ENCODE peak calls at places on chromosomes 7 and 10, in ten cellular contexts. One of them, this sample, is unnamed.

GRCh38 chr10:6239213-6239991 is 36.7 kb downstream of the PFKFB3 start:
- DNase-seq in AG09309: peak
- DNase-seq in A549: peak
- DNase-seq in keratinocyte: peak
- DNase-seq in tibial artery: no peak
- DNase-seq in astrocyte of the spinal cord: peak
- DNase-seq in esophagus squamous epithelium: no peak
- DNase-seq in SK-N-SH: peak
- DNase-seq in prostate gland: no peak
- DNase-seq in pancreas: no peak
- DNase-seq in this sample: no peak

GRCh38 chr7:94434031-94434430 is 39.3 kb downstream of the COL1A2 start:
- DNase-seq in AG09309: no peak
- DNase-seq in A549: no peak
- DNase-seq in keratinocyte: no peak
- DNase-seq in tibial artery: no peak
- DNase-seq in astrocyte of the spinal cord: peak
- DNase-seq in esophagus squamous epithelium: no peak
- DNase-seq in SK-N-SH: no peak
- DNase-seq in prostate gland: no peak
- DNase-seq in pancreas: no peak
- DNase-seq in this sample: no peak

GRCh38 chr7:38306914-38307313 is 33.5 kb upstream of the TARP start:
- DNase-seq in AG09309: no peak
- DNase-seq in A549: no peak
- DNase-seq in keratinocyte: no peak
- DNase-seq in tibial artery: no peak
- DNase-seq in astrocyte of the spinal cord: no peak
- DNase-seq in esophagus squamous epithelium: no peak
- DNase-seq in SK-N-SH: no peak
- DNase-seq in prostate gland: no peak
- DNase-seq in pancreas: no peak
- DNase-seq in this sample: no peak

GRCh38 chr7:55622241-55622835 is 50.0 kb upstream of the VOPP1 start:
- DNase-seq in AG09309: no peak
- DNase-seq in A549: no peak
- DNase-seq in keratinocyte: no peak
- DNase-seq in tibial artery: no peak
- DNase-seq in astrocyte of the spinal cord: no peak
- DNase-seq in esophagus squamous epithelium: no peak
- DNase-seq in SK-N-SH: no peak
- DNase-seq in prostate gland: no peak
- DNase-seq in pancreas: no peak
- DNase-seq in this sample: no peak

GRCh38 chr10:123402656-123403055 is 248.5 kb downstream of the BUB3 start:
- DNase-seq in AG09309: no peak
- DNase-seq in A549: no peak
- DNase-seq in keratinocyte: no peak
- DNase-seq in tibial artery: no peak
- DNase-seq in astrocyte of the spinal cord: no peak
- DNase-seq in esophagus squamous epithelium: no peak
- DNase-seq in SK-N-SH: no peak
- DNase-seq in prostate gland: no peak
- DNase-seq in pancreas: no peak
- DNase-seq in this sample: no peak

GRCh38 chr7:135670179-135670578 is 7.9 kb downstream of the STMP1 start:
- DNase-seq in AG09309: no peak
- DNase-seq in A549: no peak
- DNase-seq in keratinocyte: no peak
- DNase-seq in tibial artery: no peak
- DNase-seq in astrocyte of the spinal cord: peak
- DNase-seq in esophagus squamous epithelium: no peak
- DNase-seq in SK-N-SH: no peak
- DNase-seq in prostate gland: no peak
- DNase-seq in pancreas: no peak
- DNase-seq in this sample: no peak

GRCh38 chr10:114755537-114755936 is 66.0 kb upstream of the FHIP2A start:
- DNase-seq in AG09309: no peak
- DNase-seq in A549: no peak
- DNase-seq in keratinocyte: no peak
- DNase-seq in tibial artery: no peak
- DNase-seq in astrocyte of the spinal cord: no peak
- DNase-seq in esophagus squamous epithelium: no peak
- DNase-seq in SK-N-SH: no peak
- DNase-seq in prostate gland: no peak
- DNase-seq in pancreas: no peak
- DNase-seq in this sample: no peak

GRCh38 chr10:72932259-72933015 is 22.2 kb downstream of the PLA2G12B start:
- DNase-seq in AG09309: no peak
- DNase-seq in A549: no peak
- DNase-seq in keratinocyte: no peak
- DNase-seq in tibial artery: no peak
- DNase-seq in astrocyte of the spinal cord: no peak
- DNase-seq in esophagus squamous epithelium: no peak
- DNase-seq in SK-N-SH: no peak
- DNase-seq in prostate gland: no peak
- DNase-seq in pancreas: no peak
- DNase-seq in this sample: no peak

GRCh38 chr7:149293338-149293737 is 31.3 kb downstream of the ZNF783 start:
- DNase-seq in AG09309: no peak
- DNase-seq in A549: no peak
- DNase-seq in keratinocyte: no peak
- DNase-seq in tibial artery: no peak
- DNase-seq in astrocyte of the spinal cord: no peak
- DNase-seq in esophagus squamous epithelium: no peak
- DNase-seq in SK-N-SH: no peak
- DNase-seq in prostate gland: no peak
- DNase-seq in pancreas: no peak
- DNase-seq in this sample: no peak

GRCh38 chr7:45863715-45864114 is 9.2 kb downstream of the CCDC201 start:
- DNase-seq in AG09309: no peak
- DNase-seq in A549: no peak
- DNase-seq in keratinocyte: no peak
- DNase-seq in tibial artery: no peak
- DNase-seq in astrocyte of the spinal cord: no peak
- DNase-seq in esophagus squamous epithelium: no peak
- DNase-seq in SK-N-SH: no peak
- DNase-seq in prostate gland: no peak
- DNase-seq in pancreas: no peak
- DNase-seq in this sample: peak

DNA sequence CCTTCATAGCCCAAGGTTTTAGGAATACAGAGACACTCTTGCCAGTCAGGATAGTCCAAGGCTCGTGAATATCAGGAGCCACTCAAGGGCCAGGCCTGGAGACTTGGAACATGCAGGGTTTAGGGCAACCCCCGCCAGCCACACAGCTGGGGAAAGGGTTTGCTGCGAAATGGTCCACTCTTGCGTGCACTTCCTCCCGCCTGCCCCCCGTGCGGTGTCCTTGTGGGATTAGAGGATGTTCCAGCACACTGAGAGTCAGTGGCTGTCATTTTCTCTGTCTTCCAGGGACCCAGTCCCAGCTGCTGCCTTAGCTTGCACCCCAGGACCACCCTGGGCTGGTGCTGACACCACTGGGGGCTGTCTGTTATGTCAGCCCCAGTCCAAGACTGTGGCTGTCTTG is 38.5 kb downstream of the POR start:
- DNase-seq in AG09309: no peak
- DNase-seq in A549: no peak
- DNase-seq in keratinocyte: no peak
- DNase-seq in tibial artery: no peak
- DNase-seq in astrocyte of the spinal cord: no peak
- DNase-seq in esophagus squamous epithelium: no peak
- DNase-seq in SK-N-SH: no peak
- DNase-seq in prostate gland: no peak
- DNase-seq in pancreas: no peak
- DNase-seq in this sample: no peak
- H3K4me3 ChIP-seq in AG09309: no peak
- H3K4me3 ChIP-seq in A549: no peak
- H3K4me3 ChIP-seq in keratinocyte: no peak
- H3K4me3 ChIP-seq in tibial artery: no peak
- H3K4me3 ChIP-seq in astrocyte of the spinal cord: no peak
- H3K4me3 ChIP-seq in esophagus squamous epithelium: no peak
- H3K4me3 ChIP-seq in SK-N-SH: no peak
- H3K4me3 ChIP-seq in prostate gland: no peak
- H3K4me3 ChIP-seq in pancreas: no peak
- H3K4me3 ChIP-seq in this sample: no peak

DNA sequence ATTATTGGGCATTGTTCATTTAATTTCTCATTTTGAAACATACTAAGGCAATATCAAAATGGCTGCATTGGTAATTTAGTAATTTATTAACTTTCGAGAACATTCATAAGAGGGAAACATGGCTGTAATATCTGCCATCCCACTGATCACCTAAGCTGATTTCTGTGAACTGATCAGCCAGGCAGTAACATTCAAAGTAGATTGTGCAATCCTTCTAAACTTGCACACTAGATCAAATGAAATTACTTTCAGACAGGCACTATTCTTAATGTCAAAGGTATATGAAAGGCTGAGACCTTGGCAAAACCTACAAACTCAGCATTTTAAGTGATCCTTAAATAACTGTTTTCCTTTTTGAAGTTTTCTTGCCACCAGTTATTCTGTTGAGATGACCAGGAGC is 290.7 kb downstream of the CACNA2D1 start:
- DNase-seq in AG09309: no peak
- DNase-seq in A549: no peak
- DNase-seq in keratinocyte: no peak
- DNase-seq in tibial artery: no peak
- DNase-seq in astrocyte of the spinal cord: no peak
- DNase-seq in esophagus squamous epithelium: no peak
- DNase-seq in SK-N-SH: no peak
- DNase-seq in prostate gland: no peak
- DNase-seq in pancreas: no peak
- DNase-seq in this sample: no peak
- H3K4me3 ChIP-seq in AG09309: no peak
- H3K4me3 ChIP-seq in A549: no peak
- H3K4me3 ChIP-seq in keratinocyte: no peak
- H3K4me3 ChIP-seq in tibial artery: no peak
- H3K4me3 ChIP-seq in astrocyte of the spinal cord: no peak
- H3K4me3 ChIP-seq in esophagus squamous epithelium: no peak
- H3K4me3 ChIP-seq in SK-N-SH: no peak
- H3K4me3 ChIP-seq in prostate gland: no peak
- H3K4me3 ChIP-seq in pancreas: no peak
- H3K4me3 ChIP-seq in this sample: no peak

DNA sequence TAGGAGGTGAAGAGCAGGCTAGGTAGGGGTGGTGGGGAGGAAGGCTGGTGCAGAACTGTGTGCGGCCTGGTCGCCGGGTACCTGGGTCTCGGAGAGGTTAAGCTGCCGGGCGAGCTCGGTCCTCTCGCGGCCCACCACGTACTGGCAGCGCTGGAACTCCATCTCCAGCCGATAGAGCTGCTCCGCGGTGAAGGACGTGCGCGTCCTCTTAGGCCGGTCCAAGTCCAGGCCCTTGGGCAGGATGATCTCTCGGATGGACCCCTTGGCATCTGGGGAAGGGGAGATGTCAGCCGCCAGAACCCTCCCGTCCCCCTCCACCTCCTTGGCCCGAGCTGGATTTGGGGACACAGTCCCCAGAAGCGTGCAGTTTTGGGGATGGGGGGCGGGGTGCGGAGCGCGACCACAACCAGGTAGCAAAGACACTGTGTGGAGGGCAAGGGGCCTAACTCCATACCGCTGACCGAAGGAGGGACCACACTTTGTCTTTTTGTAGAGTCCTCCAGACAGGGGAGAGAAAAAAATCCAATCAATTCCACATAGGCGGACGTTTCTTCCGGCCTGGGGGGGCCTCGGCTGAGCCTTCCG is 1.6 kb downstream of the VAX1 start:
- DNase-seq in AG09309: no peak
- DNase-seq in A549: no peak
- DNase-seq in keratinocyte: no peak
- DNase-seq in tibial artery: no peak
- DNase-seq in astrocyte of the spinal cord: no peak
- DNase-seq in esophagus squamous epithelium: no peak
- DNase-seq in SK-N-SH: peak
- DNase-seq in prostate gland: no peak
- DNase-seq in pancreas: no peak
- DNase-seq in this sample: no peak
- H3K4me3 ChIP-seq in AG09309: no peak
- H3K4me3 ChIP-seq in A549: peak
- H3K4me3 ChIP-seq in keratinocyte: no peak
- H3K4me3 ChIP-seq in tibial artery: peak
- H3K4me3 ChIP-seq in astrocyte of the spinal cord: no peak
- H3K4me3 ChIP-seq in esophagus squamous epithelium: no peak
- H3K4me3 ChIP-seq in SK-N-SH: no peak
- H3K4me3 ChIP-seq in prostate gland: no peak
- H3K4me3 ChIP-seq in pancreas: no peak
- H3K4me3 ChIP-seq in this sample: peak

GRCh38 chr7:106265133-106265532 is 19.6 kb downstream of the NAMPT start:
- DNase-seq in AG09309: no peak
- DNase-seq in A549: no peak
- DNase-seq in keratinocyte: no peak
- DNase-seq in tibial artery: no peak
- DNase-seq in astrocyte of the spinal cord: no peak
- DNase-seq in esophagus squamous epithelium: no peak
- DNase-seq in SK-N-SH: no peak
- DNase-seq in prostate gland: no peak
- DNase-seq in pancreas: no peak
- DNase-seq in this sample: no peak

GRCh38 chr7:106270122-106270977 is 14.4 kb downstream of the NAMPT start:
- DNase-seq in AG09309: no peak
- DNase-seq in A549: no peak
- DNase-seq in keratinocyte: no peak
- DNase-seq in tibial artery: no peak
- DNase-seq in astrocyte of the spinal cord: no peak
- DNase-seq in esophagus squamous epithelium: no peak
- DNase-seq in SK-N-SH: no peak
- DNase-seq in prostate gland: no peak
- DNase-seq in pancreas: no peak
- DNase-seq in this sample: no peak

GRCh38 chr7:106273009-106273695 is 11.6 kb downstream of the NAMPT start:
- DNase-seq in AG09309: no peak
- DNase-seq in A549: no peak
- DNase-seq in keratinocyte: no peak
- DNase-seq in tibial artery: no peak
- DNase-seq in astrocyte of the spinal cord: no peak
- DNase-seq in esophagus squamous epithelium: no peak
- DNase-seq in SK-N-SH: no peak
- DNase-seq in prostate gland: no peak
- DNase-seq in pancreas: no peak
- DNase-seq in this sample: no peak

GRCh38 chr7:106269263-106269961 is 15.4 kb downstream of the NAMPT start:
- DNase-seq in AG09309: no peak
- DNase-seq in A549: no peak
- DNase-seq in keratinocyte: no peak
- DNase-seq in tibial artery: no peak
- DNase-seq in astrocyte of the spinal cord: no peak
- DNase-seq in esophagus squamous epithelium: no peak
- DNase-seq in SK-N-SH: no peak
- DNase-seq in prostate gland: no peak
- DNase-seq in pancreas: no peak
- DNase-seq in this sample: no peak
- H3K4me3 ChIP-seq in AG09309: no peak
- H3K4me3 ChIP-seq in A549: no peak
- H3K4me3 ChIP-seq in keratinocyte: no peak
- H3K4me3 ChIP-seq in tibial artery: no peak
- H3K4me3 ChIP-seq in astrocyte of the spinal cord: no peak
- H3K4me3 ChIP-seq in esophagus squamous epithelium: no peak
- H3K4me3 ChIP-seq in SK-N-SH: no peak
- H3K4me3 ChIP-seq in prostate gland: no peak
- H3K4me3 ChIP-seq in pancreas: no peak
- H3K4me3 ChIP-seq in this sample: no peak